ENCODE peak calls at places on chromosomes 12 and 14, in six cellular contexts. One of them, this sample, is unnamed.

GRCh38 chr14:63249112-63249511 is 44.9 kb downstream of the RHOJ start:
- DNase-seq in posterior vena cava: no peak
- DNase-seq in endothelial cell: no peak
- DNase-seq in G401: peak
- DNase-seq in CD8-positive, alpha-beta memory T cell: no peak
- DNase-seq in IMR-90: peak
- DNase-seq in this sample: no peak

GRCh38 chr12:2691001-2691339 is 103.8 kb upstream of the FKBP4 start:
- DNase-seq in posterior vena cava: no peak
- DNase-seq in endothelial cell: peak
- DNase-seq in IMR-90: peak
- DNase-seq in G401: no peak
- DNase-seq in CD8-positive, alpha-beta memory T cell: peak
- DNase-seq in this sample: no peak

GRCh38 chr12:78210494-78210860 is 379.8 kb downstream of the NAV3 start:
- DNase-seq in CD8-positive, alpha-beta memory T cell: no peak
- DNase-seq in endothelial cell: no peak
- DNase-seq in G401: no peak
- DNase-seq in posterior vena cava: no peak
- DNase-seq in IMR-90: no peak
- DNase-seq in this sample: no peak

GRCh38 chr12:32217354-32218310 is 111.0 kb downstream of the BICD1 start:
- DNase-seq in G401: peak
- DNase-seq in CD8-positive, alpha-beta memory T cell: no peak
- DNase-seq in posterior vena cava: no peak
- DNase-seq in endothelial cell: no peak
- DNase-seq in IMR-90: peak
- DNase-seq in this sample: no peak

GRCh38 chr12:102474438-102475064 is 5.8 kb downstream of the IGF1 start:
- DNase-seq in G401: no peak
- DNase-seq in IMR-90: peak
- DNase-seq in endothelial cell: no peak
- DNase-seq in CD8-positive, alpha-beta memory T cell: no peak
- DNase-seq in posterior vena cava: no peak
- DNase-seq in this sample: no peak

GRCh38 chr12:39626033-39626814 is 6.6 kb upstream of the ABCD2 start:
- DNase-seq in IMR-90: no peak
- DNase-seq in G401: no peak
- DNase-seq in endothelial cell: no peak
- DNase-seq in posterior vena cava: peak
- DNase-seq in CD8-positive, alpha-beta memory T cell: no peak
- DNase-seq in this sample: no peak

GRCh38 chr14:99860219-99860618 is 67.0 kb downstream of the EML1 start:
- DNase-seq in G401: no peak
- DNase-seq in posterior vena cava: no peak
- DNase-seq in IMR-90: no peak
- DNase-seq in endothelial cell: no peak
- DNase-seq in CD8-positive, alpha-beta memory T cell: no peak
- DNase-seq in this sample: no peak

GRCh38 chr12:116123511-116124258 is 153.8 kb downstream of the MED13L start:
- DNase-seq in posterior vena cava: no peak
- DNase-seq in G401: peak
- DNase-seq in endothelial cell: no peak
- DNase-seq in CD8-positive, alpha-beta memory T cell: no peak
- DNase-seq in IMR-90: peak
- DNase-seq in this sample: no peak

GRCh38 chr12:89160716-89161123 is 191.6 kb downstream of the DUSP6 start:
- DNase-seq in posterior vena cava: peak
- DNase-seq in CD8-positive, alpha-beta memory T cell: no peak
- DNase-seq in IMR-90: peak
- DNase-seq in endothelial cell: no peak
- DNase-seq in G401: no peak
- DNase-seq in this sample: peak

GRCh38 chr12:48198619-48198973 is 4.5 kb downstream of the OR10AD1 start:
- DNase-seq in CD8-positive, alpha-beta memory T cell: peak
- DNase-seq in posterior vena cava: peak
- DNase-seq in endothelial cell: no peak
- DNase-seq in IMR-90: no peak
- DNase-seq in G401: peak
- DNase-seq in this sample: peak

GRCh38 chr12:118188690-118189371 is 52.9 kb downstream of the PEBP1 start:
- DNase-seq in CD8-positive, alpha-beta memory T cell: no peak
- DNase-seq in IMR-90: peak
- DNase-seq in G401: peak
- DNase-seq in endothelial cell: no peak
- DNase-seq in posterior vena cava: no peak
- DNase-seq in this sample: peak

GRCh38 chr12:25904442-25904841 is 54.0 kb upstream of the RASSF8 start:
- DNase-seq in CD8-positive, alpha-beta memory T cell: no peak
- DNase-seq in IMR-90: peak
- DNase-seq in posterior vena cava: no peak
- DNase-seq in G401: no peak
- DNase-seq in endothelial cell: no peak
- DNase-seq in this sample: no peak

GRCh38 chr14:83483063-83483462 is 1949.4 kb upstream of the SEL1L start:
- DNase-seq in CD8-positive, alpha-beta memory T cell: no peak
- DNase-seq in posterior vena cava: no peak
- DNase-seq in G401: no peak
- DNase-seq in IMR-90: peak
- DNase-seq in endothelial cell: no peak
- DNase-seq in this sample: no peak

GRCh38 chr14:96177766-96178377 is 26.8 kb upstream of the BDKRB2 start:
- DNase-seq in posterior vena cava: peak
- DNase-seq in CD8-positive, alpha-beta memory T cell: no peak
- DNase-seq in endothelial cell: no peak
- DNase-seq in IMR-90: no peak
- DNase-seq in G401: no peak
- DNase-seq in this sample: peak

GRCh38 chr12:69239922-69240624 is 704 bp downstream of the CPSF6 start:
- DNase-seq in G401: peak
- DNase-seq in IMR-90: peak
- DNase-seq in endothelial cell: peak
- DNase-seq in CD8-positive, alpha-beta memory T cell: peak
- DNase-seq in posterior vena cava: peak
- DNase-seq in this sample: peak

GRCh38 chr14:66381765-66382164 is 104.4 kb upstream of the CCDC196 start:
- DNase-seq in posterior vena cava: no peak
- DNase-seq in endothelial cell: no peak
- DNase-seq in IMR-90: no peak
- DNase-seq in G401: no peak
- DNase-seq in CD8-positive, alpha-beta memory T cell: no peak
- DNase-seq in this sample: no peak

GRCh38 chr14:76780360-76780759 is 19.1 kb downstream of the VASH1 start:
- DNase-seq in CD8-positive, alpha-beta memory T cell: no peak
- DNase-seq in IMR-90: no peak
- DNase-seq in posterior vena cava: no peak
- DNase-seq in endothelial cell: no peak
- DNase-seq in G401: no peak
- DNase-seq in this sample: no peak

GRCh38 chr12:632102-632696 is 31.0 kb downstream of the NINJ2 start:
- DNase-seq in IMR-90: peak
- DNase-seq in G401: peak
- DNase-seq in CD8-positive, alpha-beta memory T cell: no peak
- DNase-seq in posterior vena cava: peak
- DNase-seq in endothelial cell: no peak
- DNase-seq in this sample: no peak

GRCh38 chr14:27528328-27528727 is 930.5 kb upstream of the NOVA1 start:
- DNase-seq in G401: peak
- DNase-seq in posterior vena cava: no peak
- DNase-seq in IMR-90: no peak
- DNase-seq in CD8-positive, alpha-beta memory T cell: no peak
- DNase-seq in endothelial cell: peak
- DNase-seq in this sample: no peak

GRCh38 chr12:728781-729180 is 23.6 kb upstream of the WNK1 start:
- DNase-seq in endothelial cell: no peak
- DNase-seq in CD8-positive, alpha-beta memory T cell: no peak
- DNase-seq in G401: no peak
- DNase-seq in posterior vena cava: no peak
- DNase-seq in IMR-90: no peak
- DNase-seq in this sample: no peak

GRCh38 chr12:66627988-66628317 is 50.9 kb downstream of the GRIP1 start:
- DNase-seq in IMR-90: no peak
- DNase-seq in posterior vena cava: no peak
- DNase-seq in G401: no peak
- DNase-seq in CD8-positive, alpha-beta memory T cell: no peak
- DNase-seq in endothelial cell: no peak
- DNase-seq in this sample: no peak

GRCh38 chr14:28766505-28767238 is at the start of gene FOXG1:
- DNase-seq in G401: no peak
- DNase-seq in posterior vena cava: no peak
- DNase-seq in IMR-90: no peak
- DNase-seq in endothelial cell: peak
- DNase-seq in CD8-positive, alpha-beta memory T cell: no peak
- DNase-seq in this sample: no peak

GRCh38 chr12:29066061-29066588 is 83.0 kb upstream of the FAR2 start:
- DNase-seq in G401: peak
- DNase-seq in endothelial cell: no peak
- DNase-seq in posterior vena cava: no peak
- DNase-seq in IMR-90: peak
- DNase-seq in CD8-positive, alpha-beta memory T cell: no peak
- DNase-seq in this sample: no peak

GRCh38 chr14:79412822-79413221 is 798.5 kb downstream of the DIO2 start:
- DNase-seq in CD8-positive, alpha-beta memory T cell: no peak
- DNase-seq in posterior vena cava: no peak
- DNase-seq in endothelial cell: no peak
- DNase-seq in G401: no peak
- DNase-seq in IMR-90: no peak
- DNase-seq in this sample: no peak

GRCh38 chr12:87092421-87092820 is 836.2 kb upstream of the MGAT4C start:
- DNase-seq in endothelial cell: no peak
- DNase-seq in IMR-90: no peak
- DNase-seq in CD8-positive, alpha-beta memory T cell: no peak
- DNase-seq in posterior vena cava: no peak
- DNase-seq in G401: no peak
- DNase-seq in this sample: no peak